ENCODE peak calls at places on chromosomes 2 and 18, in seven cellular contexts. One of them, this sample, is unnamed. For H3K4me1, the result is how much of the 10 kb centered on the place peaks cover.

GRCh38 chr2:169082995-169083394 is 13.6 kb downstream of the DHRS9 start:
- DNase-seq in IMR-90: no peak
- DNase-seq in mesendoderm: no peak
- DNase-seq in neuronal stem cell: no peak
- DNase-seq in H1: no peak
- DNase-seq in trophoblast cell: no peak
- DNase-seq in mesenchymal stem cell: no peak
- DNase-seq in this sample: no peak

GRCh38 chr18:68418226-68418868 is 296.6 kb downstream of the TMX3 start:
- DNase-seq in IMR-90: no peak
- DNase-seq in mesendoderm: no peak
- DNase-seq in neuronal stem cell: no peak
- DNase-seq in H1: no peak
- DNase-seq in trophoblast cell: peak
- DNase-seq in mesenchymal stem cell: no peak
- DNase-seq in this sample: no peak

GRCh38 chr2:153588408-153588807 is 109.8 kb upstream of the RPRM start:
- DNase-seq in IMR-90: no peak
- DNase-seq in mesendoderm: no peak
- DNase-seq in neuronal stem cell: no peak
- DNase-seq in H1: no peak
- DNase-seq in trophoblast cell: no peak
- DNase-seq in mesenchymal stem cell: no peak
- DNase-seq in this sample: no peak

GRCh38 chr2:64937341-64938230 is 51.6 kb upstream of the SLC1A4 start:
- DNase-seq in IMR-90: no peak
- DNase-seq in mesendoderm: no peak
- DNase-seq in neuronal stem cell: no peak
- DNase-seq in H1: no peak
- DNase-seq in trophoblast cell: no peak
- DNase-seq in mesenchymal stem cell: no peak
- DNase-seq in this sample: no peak

GRCh38 chr2:179106342-179107178 is 56.6 kb upstream of the CCDC141 start:
- DNase-seq in IMR-90: peak
- DNase-seq in mesendoderm: peak
- DNase-seq in neuronal stem cell: no peak
- DNase-seq in H1: no peak
- DNase-seq in trophoblast cell: peak
- DNase-seq in mesenchymal stem cell: peak
- DNase-seq in this sample: no peak

GRCh38 chr2:105749583-105750399 is 5.1 kb downstream of the NCK2 start:
- DNase-seq in IMR-90: peak
- DNase-seq in mesendoderm: no peak
- DNase-seq in neuronal stem cell: no peak
- DNase-seq in H1: no peak
- DNase-seq in trophoblast cell: no peak
- DNase-seq in mesenchymal stem cell: peak
- DNase-seq in this sample: no peak

GRCh38 chr2:196079052-196079451 is 10.4 kb upstream of the DNAH7 start:
- DNase-seq in IMR-90: peak
- DNase-seq in mesendoderm: no peak
- DNase-seq in neuronal stem cell: no peak
- DNase-seq in H1: no peak
- DNase-seq in trophoblast cell: no peak
- DNase-seq in mesenchymal stem cell: no peak
- DNase-seq in this sample: no peak

GRCh38 chr2:24840962-24841945 is 48.0 kb downstream of the CENPO start:
- DNase-seq in IMR-90: no peak
- DNase-seq in mesendoderm: no peak
- DNase-seq in neuronal stem cell: no peak
- DNase-seq in H1: no peak
- DNase-seq in trophoblast cell: no peak
- DNase-seq in mesenchymal stem cell: no peak
- DNase-seq in this sample: no peak

DNA sequence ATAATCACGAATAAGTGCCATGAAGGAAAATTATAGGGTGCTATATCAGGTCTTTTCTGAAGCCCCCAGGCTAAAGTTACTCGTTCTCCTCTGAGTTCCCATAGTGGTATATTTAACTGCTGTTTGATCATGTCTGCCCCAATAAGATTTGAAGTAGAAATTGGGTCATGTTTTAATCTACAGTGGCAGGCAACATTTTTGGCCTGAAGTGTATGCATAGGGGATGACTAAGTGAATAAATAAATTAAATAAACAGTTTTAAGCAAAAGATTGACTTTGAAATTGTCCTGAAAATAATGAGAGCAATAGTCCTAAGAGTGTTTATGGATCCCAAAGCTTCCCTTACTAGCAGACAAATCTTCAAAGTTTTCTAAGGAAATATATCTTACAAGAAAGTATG is 500.9 kb downstream of the TNS1 start:
- DNase-seq in IMR-90: no peak
- DNase-seq in mesendoderm: no peak
- DNase-seq in neuronal stem cell: no peak
- DNase-seq in H1: no peak
- DNase-seq in trophoblast cell: no peak
- DNase-seq in mesenchymal stem cell: no peak
- DNase-seq in this sample: no peak
- H3K4ac ChIP-seq in IMR-90: no peak
- H3K4ac ChIP-seq in mesendoderm: no peak
- H3K4ac ChIP-seq in neuronal stem cell: no peak
- H3K4ac ChIP-seq in H1: no peak
- H3K4ac ChIP-seq in trophoblast cell: no peak
- H3K4ac ChIP-seq in mesenchymal stem cell: no peak
- H3K4ac ChIP-seq in this sample: no peak

DNA sequence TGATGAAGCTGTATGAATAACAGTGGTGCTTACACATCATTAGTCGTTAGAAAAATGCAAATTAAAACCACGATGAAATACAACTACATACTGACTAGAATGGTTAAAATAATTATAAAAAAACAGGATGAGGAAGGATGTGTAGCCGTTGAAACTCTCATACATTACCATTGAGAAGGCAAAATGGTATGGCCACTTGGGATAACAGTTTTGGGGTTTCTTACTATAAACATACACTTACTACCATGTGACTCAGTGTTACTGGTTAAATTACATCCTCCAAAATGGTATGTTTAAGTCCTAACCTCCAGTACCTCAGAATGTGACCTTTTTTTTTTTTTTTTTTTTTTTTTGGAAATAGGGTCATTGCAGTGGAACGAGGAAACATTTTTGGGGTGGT is 58.4 kb downstream of the UBE2E3 start:
- DNase-seq in IMR-90: peak
- DNase-seq in mesendoderm: no peak
- DNase-seq in neuronal stem cell: no peak
- DNase-seq in H1: no peak
- DNase-seq in trophoblast cell: no peak
- DNase-seq in mesenchymal stem cell: peak
- DNase-seq in this sample: no peak
- H3K4me1 ChIP-seq in IMR-90: under half
- H3K4me1 ChIP-seq in mesendoderm: under half
- H3K4me1 ChIP-seq in neuronal stem cell: under half
- H3K4me1 ChIP-seq in H1: under half
- H3K4me1 ChIP-seq in trophoblast cell: under half
- H3K4me1 ChIP-seq in mesenchymal stem cell: under half
- H3K4me1 ChIP-seq in this sample: under half

DNA sequence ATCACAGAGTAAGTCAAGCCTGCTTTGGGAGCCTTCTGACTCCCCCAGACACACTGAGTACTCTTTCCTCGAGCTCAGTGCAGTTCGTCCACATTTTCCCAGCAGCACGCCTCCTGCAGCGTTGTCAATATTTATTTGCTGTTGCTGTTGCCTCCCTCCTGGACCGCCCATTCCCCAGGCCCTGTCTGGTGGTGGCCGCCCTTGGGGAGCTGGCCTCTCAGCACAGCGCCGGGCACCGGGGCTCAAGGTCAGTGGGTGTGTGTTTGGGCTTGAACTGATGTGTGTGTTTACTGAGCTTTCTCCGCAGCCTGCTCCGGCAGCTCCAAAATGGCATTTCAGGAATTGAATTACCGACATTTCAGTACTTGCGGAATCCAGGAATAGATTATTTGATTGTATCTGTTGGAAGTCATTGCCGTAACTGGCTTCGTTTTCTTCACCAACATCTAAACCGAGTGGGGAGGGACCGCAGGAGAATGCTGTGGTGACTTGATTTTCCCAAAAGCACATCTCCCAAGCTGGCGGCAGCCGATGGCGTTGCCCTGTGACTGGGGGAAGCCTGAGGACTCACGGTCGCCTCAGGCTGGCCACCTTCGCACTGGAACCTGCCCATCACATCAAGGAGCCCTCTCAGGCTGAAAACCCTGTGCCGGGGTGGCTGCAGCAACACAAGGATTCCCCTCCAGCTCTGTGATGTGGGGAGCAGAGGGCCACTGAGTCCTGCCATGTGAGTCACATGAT is 66.0 kb downstream of the HPCAL1 start:
- DNase-seq in IMR-90: no peak
- DNase-seq in mesendoderm: no peak
- DNase-seq in neuronal stem cell: no peak
- DNase-seq in H1: no peak
- DNase-seq in trophoblast cell: peak
- DNase-seq in mesenchymal stem cell: no peak
- DNase-seq in this sample: no peak
- H3K4ac ChIP-seq in IMR-90: no peak
- H3K4ac ChIP-seq in mesendoderm: no peak
- H3K4ac ChIP-seq in neuronal stem cell: no peak
- H3K4ac ChIP-seq in H1: no peak
- H3K4ac ChIP-seq in trophoblast cell: no peak
- H3K4ac ChIP-seq in mesenchymal stem cell: no peak
- H3K4ac ChIP-seq in this sample: no peak

GRCh38 chr2:203811491-203812221 is 55.9 kb upstream of the CTLA4 start:
- DNase-seq in IMR-90: peak
- DNase-seq in mesendoderm: peak
- DNase-seq in neuronal stem cell: no peak
- DNase-seq in H1: no peak
- DNase-seq in trophoblast cell: peak
- DNase-seq in mesenchymal stem cell: peak
- DNase-seq in this sample: no peak
- H3K4me1 ChIP-seq in IMR-90: under half
- H3K4me1 ChIP-seq in mesendoderm: under half
- H3K4me1 ChIP-seq in neuronal stem cell: under half
- H3K4me1 ChIP-seq in H1: under half
- H3K4me1 ChIP-seq in trophoblast cell: under half
- H3K4me1 ChIP-seq in mesenchymal stem cell: under half
- H3K4me1 ChIP-seq in this sample: under half

GRCh38 chr2:207787800-207788199 is 18.1 kb upstream of the FZD5 start:
- DNase-seq in IMR-90: no peak
- DNase-seq in mesendoderm: no peak
- DNase-seq in neuronal stem cell: no peak
- DNase-seq in H1: no peak
- DNase-seq in trophoblast cell: no peak
- DNase-seq in mesenchymal stem cell: no peak
- DNase-seq in this sample: no peak

GRCh38 chr2:207791579-207792243 is 22.0 kb upstream of the FZD5 start:
- DNase-seq in IMR-90: no peak
- DNase-seq in mesendoderm: peak
- DNase-seq in neuronal stem cell: no peak
- DNase-seq in H1: no peak
- DNase-seq in trophoblast cell: peak
- DNase-seq in mesenchymal stem cell: no peak
- DNase-seq in this sample: peak

GRCh38 chr2:207792244-207792785 is 22.6 kb upstream of the FZD5 start:
- DNase-seq in IMR-90: peak
- DNase-seq in mesendoderm: peak
- DNase-seq in neuronal stem cell: no peak
- DNase-seq in H1: no peak
- DNase-seq in trophoblast cell: peak
- DNase-seq in mesenchymal stem cell: peak
- DNase-seq in this sample: peak

GRCh38 chr2:207786956-207787516 is 17.3 kb upstream of the FZD5 start:
- DNase-seq in IMR-90: no peak
- DNase-seq in mesendoderm: no peak
- DNase-seq in neuronal stem cell: no peak
- DNase-seq in H1: no peak
- DNase-seq in trophoblast cell: peak
- DNase-seq in mesenchymal stem cell: no peak
- DNase-seq in this sample: no peak

GRCh38 chr2:207790898-207791297 is 21.2 kb upstream of the FZD5 start:
- DNase-seq in IMR-90: no peak
- DNase-seq in mesendoderm: no peak
- DNase-seq in neuronal stem cell: no peak
- DNase-seq in H1: no peak
- DNase-seq in trophoblast cell: peak
- DNase-seq in mesenchymal stem cell: no peak
- DNase-seq in this sample: no peak
- H3K4ac ChIP-seq in IMR-90: no peak
- H3K4ac ChIP-seq in mesendoderm: no peak
- H3K4ac ChIP-seq in neuronal stem cell: no peak
- H3K4ac ChIP-seq in H1: peak
- H3K4ac ChIP-seq in trophoblast cell: no peak
- H3K4ac ChIP-seq in mesenchymal stem cell: no peak
- H3K4ac ChIP-seq in this sample: no peak

GRCh38 chr2:43083710-43084698 is 142.4 kb downstream of the ZFP36L2 start:
- DNase-seq in IMR-90: peak
- DNase-seq in mesendoderm: peak
- DNase-seq in neuronal stem cell: no peak
- DNase-seq in H1: no peak
- DNase-seq in trophoblast cell: no peak
- DNase-seq in mesenchymal stem cell: peak
- DNase-seq in this sample: peak

GRCh38 chr2:43082111-43082877 is 144.1 kb downstream of the ZFP36L2 start:
- DNase-seq in IMR-90: peak
- DNase-seq in mesendoderm: no peak
- DNase-seq in neuronal stem cell: no peak
- DNase-seq in H1: no peak
- DNase-seq in trophoblast cell: no peak
- DNase-seq in mesenchymal stem cell: peak
- DNase-seq in this sample: no peak

GRCh38 chr2:43083278-43083677 is 143.1 kb downstream of the ZFP36L2 start:
- DNase-seq in IMR-90: no peak
- DNase-seq in mesendoderm: no peak
- DNase-seq in neuronal stem cell: no peak
- DNase-seq in H1: no peak
- DNase-seq in trophoblast cell: no peak
- DNase-seq in mesenchymal stem cell: peak
- DNase-seq in this sample: no peak

GRCh38 chr2:43081131-43081745 is 145.2 kb downstream of the ZFP36L2 start:
- DNase-seq in IMR-90: no peak
- DNase-seq in mesendoderm: no peak
- DNase-seq in neuronal stem cell: no peak
- DNase-seq in H1: no peak
- DNase-seq in trophoblast cell: no peak
- DNase-seq in mesenchymal stem cell: no peak
- DNase-seq in this sample: no peak

GRCh38 chr2:43082878-43083261 is 143.5 kb downstream of the ZFP36L2 start:
- DNase-seq in IMR-90: no peak
- DNase-seq in mesendoderm: no peak
- DNase-seq in neuronal stem cell: no peak
- DNase-seq in H1: no peak
- DNase-seq in trophoblast cell: no peak
- DNase-seq in mesenchymal stem cell: no peak
- DNase-seq in this sample: no peak
- H3K4me1 ChIP-seq in IMR-90: half or more
- H3K4me1 ChIP-seq in mesendoderm: under half
- H3K4me1 ChIP-seq in neuronal stem cell: under half
- H3K4me1 ChIP-seq in H1: under half
- H3K4me1 ChIP-seq in trophoblast cell: under half
- H3K4me1 ChIP-seq in mesenchymal stem cell: under half
- H3K4me1 ChIP-seq in this sample: under half

DNA sequence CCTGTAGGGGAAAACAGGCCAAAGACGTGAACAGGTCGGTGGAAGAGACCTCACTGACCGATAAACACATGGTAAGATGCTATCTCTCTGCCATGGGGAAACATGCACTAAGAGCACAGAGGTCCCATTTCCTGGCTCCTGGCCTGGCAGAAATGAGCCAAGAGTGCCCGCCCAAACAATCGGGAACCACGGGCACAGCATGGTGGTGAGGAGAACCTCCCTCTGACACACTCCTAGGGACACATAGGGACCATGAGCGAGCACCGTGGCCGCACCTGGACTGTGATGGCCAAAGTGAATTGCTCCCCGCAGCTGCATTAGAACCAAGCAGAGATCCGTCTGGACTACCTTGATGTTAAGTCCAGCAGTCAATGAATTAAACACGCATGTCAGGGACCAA is 11.1 kb downstream of the HS6ST1 start:
- DNase-seq in IMR-90: no peak
- DNase-seq in mesendoderm: no peak
- DNase-seq in neuronal stem cell: no peak
- DNase-seq in H1: no peak
- DNase-seq in trophoblast cell: no peak
- DNase-seq in mesenchymal stem cell: no peak
- DNase-seq in this sample: no peak
- H3K4ac ChIP-seq in IMR-90: peak
- H3K4ac ChIP-seq in mesendoderm: no peak
- H3K4ac ChIP-seq in neuronal stem cell: no peak
- H3K4ac ChIP-seq in H1: no peak
- H3K4ac ChIP-seq in trophoblast cell: no peak
- H3K4ac ChIP-seq in mesenchymal stem cell: peak
- H3K4ac ChIP-seq in this sample: no peak